ENCODE peak calls at places on chromosomes 7 and 10, in ten cellular contexts. C, Z, L, N, Q, S, Y, U, M and V are unnamed samples.
A peak's percentile ranks its signal among the peaks of the same experiment; 100 is the strongest.

GRCh38 chr10:90977162-90977854 is 56.4 kb upstream of the ANKRD1 start:
- DNase-seq in S (no peak), Y (no peak), C (no peak), Q (no peak), M (no peak), U (no peak), Z (no peak), N (no peak), L (no peak), V (no peak)

GRCh38 chr10:34495938-34496337 is 319.2 kb downstream of the PARD3 start:
- DNase-seq in Q (no peak), S (no peak), Y (no peak), C (no peak), M (no peak), N (no peak), U (peak; percentile 50), Z (no peak), L (no peak), V (no peak)

GRCh38 chr10:3783721-3784432 is 1.1 kb downstream of the KLF6 start:
- DNase-seq in M (peak; percentile 68), Q (peak; percentile 79), C (no peak), Y (no peak), S (peak; percentile 80), Z (peak; percentile 52), N (peak; percentile 69), U (peak; percentile 84), L (no peak), V (no peak)

GRCh38 chr7:134865001-134865845 is 85.8 kb downstream of the CALD1 start:
- DNase-seq in Y (peak; percentile 87), Q (no peak), Z (no peak), U (no peak), N (peak; percentile 38), C (no peak), S (no peak), M (no peak), L (no peak), V (no peak)

GRCh38 chr10:87865201-87866025 is 2.0 kb downstream of the PTEN start:
- DNase-seq in S (no peak), M (no peak), U (no peak), C (no peak), Z (no peak), Y (no peak), L (no peak), N (peak; percentile 35), Q (no peak), V (no peak)

GRCh38 chr7:101125989-101126650 is 784 bp upstream of the SERPINE1 start:
- DNase-seq in N (peak; percentile 90), C (peak; percentile 78), Z (peak; percentile 55), L (peak; percentile 81), Y (peak; percentile 55), U (peak; percentile 96), S (peak; percentile 72), Q (peak; percentile 89), M (peak; percentile 59), V (peak; percentile 91)

GRCh38 chr7:47536705-47537611 is 45.0 kb downstream of the TNS3 start:
- DNase-seq in C (peak; percentile 88), Y (no peak), S (peak; percentile 75), M (peak; percentile 72), U (no peak), N (peak; percentile 71), Z (peak; percentile 26), L (peak; percentile 77), Q (peak; percentile 82), V (no peak)

GRCh38 chr7:26363465-26363864 is 71.8 kb downstream of the SNX10 start:
- DNase-seq in L (no peak), Y (no peak), N (no peak), M (no peak), S (no peak), Q (no peak), Z (no peak), C (no peak), U (peak; percentile 8), V (no peak)

GRCh38 chr10:70253878-70254765 is 20.9 kb upstream of the PPA1 start:
- DNase-seq in U (no peak), Q (peak; percentile 58), L (no peak), Z (no peak), M (no peak), Y (no peak), S (no peak), C (no peak), N (no peak), V (no peak)

GRCh38 chr10:110664483-110665420 is 20.6 kb downstream of the RBM20 start:
- DNase-seq in M (no peak), Q (peak; percentile 82), Z (peak; percentile 32), L (no peak), Y (peak; percentile 74), S (no peak), U (peak; percentile 80), N (peak; percentile 84), C (no peak), V (no peak)

GRCh38 chr7:50047716-50048115 is 45.3 kb downstream of the ZPBP start:
- DNase-seq in C (no peak), M (no peak), N (no peak), L (no peak), U (no peak), Z (no peak), Y (no peak), Q (no peak), S (no peak), V (no peak)

GRCh38 chr7:19113855-19114590 is 3.4 kb downstream of the TWIST1 start:
- DNase-seq in Q (no peak), N (peak; percentile 72), S (no peak), L (no peak), Z (no peak), U (no peak), M (no peak), Y (no peak), C (no peak), V (no peak)

GRCh38 chr10:29140991-29141390 is 147.9 kb upstream of the LYZL1 start:
- DNase-seq in N (peak; percentile 95), C (no peak), Y (no peak), L (no peak), Q (no peak), Z (no peak), S (no peak), U (peak; percentile 73), M (no peak), V (peak; percentile 30)

GRCh38 chr10:54402576-54402975 is 398.5 kb downstream of the PCDH15 start:
- DNase-seq in C (no peak), M (no peak), U (peak; percentile 19), N (peak; percentile 33), Y (no peak), Z (peak; percentile 12), L (no peak), Q (no peak), S (no peak), V (no peak)
- TF ChIP-seq CTCF in C (peak; percentile 17), M (peak; percentile 13), U (peak; percentile 26), N (peak; percentile 37), Y (peak; percentile 4), Z (peak; percentile 73), L (peak; percentile 31), Q (no peak), S (no peak), V (peak; percentile 60)

GRCh38 chr7:28536259-28536658 is 123.9 kb downstream of the CREB5 start:
- DNase-seq in Q (no peak), M (no peak), Z (no peak), U (peak; percentile 31), L (no peak), N (peak; percentile 21), S (peak; percentile 69), Y (no peak), C (no peak), V (no peak)
- TF ChIP-seq CTCF in Q (no peak), M (no peak), Z (peak; percentile 47), U (no peak), L (peak; percentile 33), N (peak; percentile 50), S (peak; percentile 36), Y (peak; percentile 35), C (no peak), V (peak; percentile 44)

GRCh38 chr7:74228951-74229900 is 19.4 kb downstream of the LAT2 start:
- DNase-seq in Q (no peak), N (no peak), Y (no peak), S (no peak), C (no peak), L (no peak), M (no peak), U (no peak), Z (no peak), V (no peak)

GRCh38 chr7:74231232-74231590 is 21.4 kb downstream of the LAT2 start:
- DNase-seq in L (no peak), S (no peak), Z (no peak), C (no peak), Y (no peak), N (no peak), M (no peak), Q (no peak), U (no peak), V (no peak)

GRCh38 chr7:74233655-74234280 is 20.4 kb downstream of the RFC2 start:
- DNase-seq in Y (no peak), U (no peak), L (no peak), C (no peak), S (no peak), Q (no peak), Z (no peak), M (no peak), N (peak; percentile 9), V (no peak)

GRCh38 chr7:74234549-74234948 is 19.6 kb downstream of the RFC2 start:
- DNase-seq in N (no peak), U (no peak), Q (no peak), Z (no peak), L (no peak), Y (no peak), C (no peak), S (no peak), M (no peak), V (no peak)

GRCh38 chr7:74230446-74231231 is 20.8 kb downstream of the LAT2 start:
- DNase-seq in M (no peak), L (no peak), Z (no peak), Q (no peak), S (no peak), N (no peak), U (no peak), Y (no peak), C (no peak), V (no peak)
- TF ChIP-seq CTCF in M (no peak), L (no peak), Z (no peak), Q (no peak), S (no peak), N (no peak), U (no peak), Y (no peak), C (no peak), V (no peak)

GRCh38 chr7:151225948-151226510 is 976 bp downstream of the ABCF2 start:
- DNase-seq in M (no peak), S (no peak), U (no peak), N (no peak), C (no peak), Y (no peak), L (no peak), Z (no peak), Q (no peak), V (no peak)

GRCh38 chr7:151226560-151226874 is 488 bp downstream of the ABCF2 start:
- DNase-seq in Z (no peak), M (no peak), L (no peak), N (no peak), Q (no peak), U (no peak), C (no peak), Y (no peak), S (no peak), V (no peak)

GRCh38 chr7:151228024-151228866 is 1.2 kb upstream of the ABCF2 start:
- DNase-seq in C (no peak), U (no peak), S (no peak), Y (no peak), Q (no peak), Z (no peak), L (no peak), M (peak; percentile 49), N (no peak), V (no peak)

GRCh38 chr7:151226875-151227782 is at the start of gene ABCF2:
- DNase-seq in Q (peak; percentile 100), S (peak; percentile 99), Z (peak; percentile 99), N (peak; percentile 100), C (peak; percentile 100), U (peak; percentile 99), M (peak; percentile 99), Y (peak; percentile 91), L (peak; percentile 100), V (peak; percentile 99)

GRCh38 chr7:151223728-151224127 is 3.3 kb downstream of the ABCF2 start:
- DNase-seq in Y (no peak), C (no peak), Q (no peak), N (no peak), S (no peak), L (no peak), U (no peak), M (peak; percentile 20), Z (no peak), V (no peak)
- TF ChIP-seq CTCF in Y (no peak), C (no peak), Q (no peak), N (no peak), S (no peak), L (no peak), U (no peak), M (no peak), Z (no peak), V (no peak)